ENCODE peak calls at places on chromosomes 12 and 14, in eight cellular contexts. M, D, H, X, G, F, U and E are unnamed samples.

GRCh38 chr12:128940974-128941373 is 87.7 kb downstream of the GLT1D1 start:
- DNase-seq in D (no peak), M (no peak), F (no peak), X (no peak), H (no peak), G (no peak), U (no peak), E (no peak)

GRCh38 chr12:44581642-44582242 is 294.4 kb downstream of the NELL2 start:
- DNase-seq in X (no peak), G (no peak), M (no peak), F (peak; percentile 72), U (no peak), H (no peak), D (no peak), E (no peak)

GRCh38 chr14:36129181-36129580 is 47.3 kb downstream of the PTCSC3 start:
- DNase-seq in M (no peak), D (no peak), G (no peak), U (no peak), H (no peak), F (peak; percentile 20), X (peak; percentile 57), E (no peak)

GRCh38 chr14:60565211-60565610 is 56.3 kb downstream of the SIX6 start:
- DNase-seq in U (no peak), F (no peak), G (no peak), D (no peak), X (no peak), H (no peak), M (no peak), E (no peak)

GRCh38 chr12:80269953-80270552 is 170.7 kb downstream of the OTOGL start:
- DNase-seq in F (peak; percentile 62), X (peak; percentile 53), G (no peak), D (no peak), M (no peak), H (no peak), U (no peak), E (no peak)

GRCh38 chr14:78631551-78631950 is 461.4 kb downstream of the NRXN3 start:
- DNase-seq in X (no peak), G (no peak), F (no peak), U (no peak), M (no peak), H (no peak), D (no peak), E (no peak)

GRCh38 chr12:82507656-82508055 is 149.3 kb downstream of the METTL25 start:
- DNase-seq in D (no peak), X (no peak), F (no peak), G (no peak), H (no peak), U (no peak), M (no peak), E (no peak)

GRCh38 chr14:76371066-76371465 is 4.9 kb upstream of the ESRRB start:
- DNase-seq in X (no peak), M (no peak), G (no peak), U (no peak), D (no peak), F (no peak), H (no peak), E (no peak)

GRCh38 chr12:43237238-43237879 is 314.6 kb downstream of the ADAMTS20 start:
- DNase-seq in U (no peak), G (no peak), X (no peak), H (no peak), M (no peak), F (no peak), D (no peak), E (no peak)

GRCh38 chr14:89399594-89400068 is 17.4 kb downstream of the FOXN3 start:
- DNase-seq in M (no peak), D (no peak), F (peak; percentile 56), X (peak; percentile 66), G (peak; percentile 29), U (no peak), H (no peak), E (no peak)

GRCh38 chr12:8572507-8572906 is 31.8 kb upstream of the CLEC4E start:
- DNase-seq in M (no peak), H (no peak), U (no peak), F (no peak), G (no peak), X (no peak), D (no peak), E (no peak)

GRCh38 chr14:71143391-71144290 is 236.4 kb downstream of the PCNX1 start:
- DNase-seq in X (no peak), D (no peak), F (no peak), G (no peak), H (no peak), M (no peak), U (no peak), E (no peak)

GRCh38 chr14:88553886-88554457 is 835 bp downstream of the PTPN21 start:
- DNase-seq in H (no peak), F (no peak), X (no peak), U (no peak), D (no peak), M (no peak), G (no peak), E (no peak)

GRCh38 chr12:96249196-96250118 is 55.3 kb downstream of the ELK3 start:
- DNase-seq in M (no peak), X (no peak), H (no peak), D (no peak), U (peak; percentile 37), F (peak; percentile 31), G (no peak), E (peak; percentile 85)

GRCh38 chr12:44720265-44720664 is 155.8 kb downstream of the NELL2 start:
- DNase-seq in M (no peak), H (no peak), U (no peak), X (no peak), F (no peak), D (no peak), G (no peak), E (no peak)

GRCh38 chr12:66409195-66409871 is 107.0 kb downstream of the HELB start:
- DNase-seq in H (no peak), F (peak; percentile 68), U (no peak), G (no peak), X (peak; percentile 84), M (peak; percentile 33), D (no peak), E (no peak)

GRCh38 chr14:89543420-89543790 is 126.4 kb upstream of the FOXN3 start:
- DNase-seq in X (no peak), G (peak; percentile 61), D (peak; percentile 38), U (no peak), F (peak; percentile 46), M (no peak), H (peak; percentile 52), E (no peak)

GRCh38 chr14:68140111-68140741 is 320.6 kb downstream of the RAD51B start:
- DNase-seq in D (peak; percentile 39), U (peak; percentile 59), M (peak; percentile 74), H (no peak), G (peak; percentile 44), F (peak; percentile 47), X (peak; percentile 50), E (no peak)

GRCh38 chr14:34937442-34937841 is 45.4 kb upstream of the SRP54 start:
- DNase-seq in G (no peak), X (no peak), H (no peak), D (no peak), U (no peak), F (no peak), M (no peak), E (no peak)

GRCh38 chr12:40254455-40255085 is 29.8 kb downstream of the LRRK2 start:
- DNase-seq in F (no peak), X (no peak), H (no peak), G (no peak), M (no peak), D (no peak), U (no peak), E (no peak)

GRCh38 chr14:65281991-65282908 is 130.3 kb upstream of the FUT8 start:
- DNase-seq in X (peak; percentile 91), D (no peak), U (no peak), G (no peak), H (no peak), F (peak; percentile 92), M (no peak), E (no peak)

DNA sequence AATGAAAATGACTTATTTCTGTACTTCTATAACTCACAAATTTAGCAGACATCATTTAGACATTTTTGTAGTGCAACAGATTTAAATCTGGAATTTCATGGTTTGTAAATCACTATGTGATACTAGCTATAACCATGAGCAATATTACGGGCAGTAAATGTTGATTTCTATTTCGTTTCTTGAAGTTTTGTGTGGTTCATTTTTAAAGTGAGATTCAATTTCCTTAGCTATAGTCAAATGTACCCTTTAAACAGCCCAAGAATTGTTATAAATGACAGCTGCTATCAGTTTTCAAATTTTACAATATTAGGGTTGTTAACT is 30.2 kb downstream of the NUDT4 start:
- DNase-seq in M (no peak), H (no peak), X (no peak), F (no peak), G (no peak), U (no peak), D (no peak), E (no peak)
- H3K27me3 ChIP-seq in M (no peaks in the 10 kb centered on the region), H (no peaks in the 10 kb centered on the region), X (no peaks in the 10 kb centered on the region), F (no peaks in the 10 kb centered on the region), G (no peaks in the 10 kb centered on the region), U (no peaks in the 10 kb centered on the region), D (no peaks in the 10 kb centered on the region), E (no peaks in the 10 kb centered on the region)

DNA sequence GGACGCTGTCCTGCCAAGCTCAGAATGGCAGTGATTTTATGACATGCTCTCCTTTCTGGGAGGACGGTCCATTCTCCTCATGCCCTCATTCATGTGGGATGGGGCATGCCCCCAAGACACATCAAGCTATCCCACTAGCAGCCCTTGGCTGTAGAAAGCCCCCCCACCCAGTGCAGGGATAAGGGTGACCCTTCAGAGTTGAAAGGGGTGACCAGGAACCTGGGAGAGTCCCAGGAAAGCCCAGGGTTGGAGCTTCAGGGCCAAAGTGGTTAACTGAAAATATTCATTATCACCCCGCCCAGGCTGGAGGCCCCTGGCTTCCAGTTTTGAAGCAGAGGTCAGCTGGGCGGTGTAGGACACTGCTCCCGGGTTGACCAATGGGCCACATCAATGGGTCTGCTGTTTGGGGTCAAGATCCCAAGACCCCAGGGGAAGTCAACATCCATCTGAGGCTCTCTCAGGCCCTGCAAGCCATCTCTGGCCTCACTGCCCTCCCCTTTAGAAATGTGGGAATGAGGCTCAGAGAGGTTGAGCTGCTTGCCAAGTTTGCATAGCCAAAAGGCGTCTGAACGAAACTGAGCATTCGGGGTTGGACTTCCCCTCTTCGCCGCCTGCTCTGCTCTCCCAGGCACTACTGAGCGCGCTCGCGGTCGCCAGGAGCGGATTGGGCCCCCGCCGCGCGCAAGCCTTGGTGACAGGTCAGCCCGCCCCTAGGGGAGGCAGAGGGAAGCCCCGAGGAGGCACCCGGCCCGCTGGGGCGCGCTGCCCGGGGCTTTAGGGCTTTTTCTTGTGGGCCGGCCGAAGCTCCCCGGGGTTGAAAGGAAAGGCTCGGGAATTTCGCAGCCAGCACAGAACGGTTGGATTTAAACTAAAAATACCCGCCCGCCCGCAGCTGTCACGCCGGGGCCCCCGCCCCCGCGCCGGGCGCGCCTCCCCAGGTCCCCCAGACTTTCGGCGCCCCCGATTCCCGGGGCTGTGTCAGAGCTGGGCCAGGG is 630 bp downstream of the SYNE3 start:
- DNase-seq in U (peak; percentile 85), F (peak; percentile 82), X (peak; percentile 89), G (peak; percentile 52), D (peak; percentile 66), M (peak; percentile 75), H (peak; percentile 52), E (peak; percentile 75)
- TF ChIP-seq CTCF in U (peak; percentile 47), F (peak; percentile 53), X (peak; percentile 69), G (no peak), D (no peak), M (peak; percentile 35), H (peak; percentile 18), E (peak; percentile 41)

GRCh38 chr14:50871914-50872732 is at the start of gene ABHD12B:
- DNase-seq in D (peak; percentile 28), F (peak; percentile 56), X (peak; percentile 73), U (no peak), M (no peak), G (no peak), H (no peak), E (no peak)
- H3K27me3 ChIP-seq in D (no peaks in the 10 kb centered on the region), F (peaks cover 49% of the 10 kb centered on the region), X (peaks cover 48% of the 10 kb centered on the region), U (peaks cover 29% of the 10 kb centered on the region), M (peaks cover 7% of the 10 kb centered on the region), G (peaks cover 11% of the 10 kb centered on the region), H (peaks cover 18% of the 10 kb centered on the region), E (no peaks in the 10 kb centered on the region)

GRCh38 chr12:112340235-112340634 is 42.0 kb downstream of the HECTD4 start:
- DNase-seq in U (no peak), F (no peak), G (no peak), H (no peak), X (no peak), D (no peak), M (no peak), E (no peak)
- TF ChIP-seq CTCF in U (no peak), F (no peak), G (no peak), H (no peak), X (no peak), D (no peak), M (no peak), E (no peak)